ENCODE peak calls at places on chromosomes 11 and 22, in six cellular contexts. One of them, this sample, is unnamed. For H3K27me3 and H3K4me1, the result is how much of the 10 kb centered on the place peaks cover.

GRCh38 chr11:62805044-62805892 is at the start of gene NXF1:
- DNase-seq in aorta: peak
- DNase-seq in GM12878: peak
- DNase-seq in HCT116: peak
- DNase-seq in spleen: peak
- DNase-seq in ovary: peak
- DNase-seq in this sample: peak

GRCh38 chr22:30873086-30873650 is 95.4 kb downstream of the MORC2 start:
- DNase-seq in aorta: peak
- DNase-seq in GM12878: no peak
- DNase-seq in HCT116: no peak
- DNase-seq in spleen: peak
- DNase-seq in ovary: peak
- DNase-seq in this sample: no peak

GRCh38 chr11:34126959-34127848 is 21.8 kb downstream of the NAT10 start:
- DNase-seq in aorta: no peak
- DNase-seq in GM12878: no peak
- DNase-seq in HCT116: no peak
- DNase-seq in spleen: no peak
- DNase-seq in ovary: no peak
- DNase-seq in this sample: no peak

GRCh38 chr11:107751082-107751481 is 39.2 kb upstream of the SLN start:
- DNase-seq in aorta: no peak
- DNase-seq in GM12878: no peak
- DNase-seq in HCT116: no peak
- DNase-seq in spleen: no peak
- DNase-seq in ovary: no peak
- DNase-seq in this sample: no peak

GRCh38 chr11:114152162-114152561 is 92.7 kb downstream of the ZBTB16 start:
- DNase-seq in aorta: no peak
- DNase-seq in GM12878: no peak
- DNase-seq in HCT116: no peak
- DNase-seq in spleen: no peak
- DNase-seq in ovary: no peak
- DNase-seq in this sample: no peak

GRCh38 chr22:29030016-29030617 is 31.5 kb downstream of the C22orf31 start:
- DNase-seq in aorta: no peak
- DNase-seq in GM12878: no peak
- DNase-seq in HCT116: peak
- DNase-seq in spleen: no peak
- DNase-seq in ovary: no peak
- DNase-seq in this sample: no peak

GRCh38 chr11:33997473-33998347 is 53.8 kb upstream of the CAPRIN1 start:
- DNase-seq in aorta: no peak
- DNase-seq in GM12878: no peak
- DNase-seq in HCT116: no peak
- DNase-seq in spleen: no peak
- DNase-seq in ovary: no peak
- DNase-seq in this sample: no peak

GRCh38 chr22:31142285-31142684 is 2.0 kb upstream of the PLA2G3 start:
- DNase-seq in aorta: peak
- DNase-seq in GM12878: no peak
- DNase-seq in HCT116: no peak
- DNase-seq in spleen: no peak
- DNase-seq in ovary: no peak
- DNase-seq in this sample: no peak

GRCh38 chr22:23467721-23468294 is 112.3 kb downstream of the IGLL1 start:
- DNase-seq in aorta: no peak
- DNase-seq in GM12878: no peak
- DNase-seq in HCT116: no peak
- DNase-seq in spleen: no peak
- DNase-seq in ovary: no peak
- DNase-seq in this sample: no peak

GRCh38 chr11:92131289-92131890 is 93.2 kb upstream of the FAT3 start:
- DNase-seq in aorta: no peak
- DNase-seq in GM12878: no peak
- DNase-seq in HCT116: no peak
- DNase-seq in spleen: no peak
- DNase-seq in ovary: no peak
- DNase-seq in this sample: no peak

GRCh38 chr11:35525501-35526175 is at the start of gene PAMR1:
- DNase-seq in aorta: peak
- DNase-seq in GM12878: no peak
- DNase-seq in HCT116: no peak
- DNase-seq in spleen: peak
- DNase-seq in ovary: no peak
- DNase-seq in this sample: no peak

GRCh38 chr11:129611661-129612566 is 203.7 kb upstream of the TMEM45B start:
- DNase-seq in aorta: no peak
- DNase-seq in GM12878: no peak
- DNase-seq in HCT116: no peak
- DNase-seq in spleen: no peak
- DNase-seq in ovary: no peak
- DNase-seq in this sample: no peak

GRCh38 chr11:114622858-114623257 is 27.3 kb upstream of the NXPE4 start:
- DNase-seq in aorta: no peak
- DNase-seq in GM12878: no peak
- DNase-seq in HCT116: no peak
- DNase-seq in spleen: no peak
- DNase-seq in ovary: no peak
- DNase-seq in this sample: no peak

GRCh38 chr22:30733081-30733680 is 38.5 kb downstream of the OSBP2 start:
- DNase-seq in aorta: peak
- DNase-seq in GM12878: no peak
- DNase-seq in HCT116: no peak
- DNase-seq in spleen: no peak
- DNase-seq in ovary: no peak
- DNase-seq in this sample: no peak

GRCh38 chr11:60504219-60504618 is 11.0 kb upstream of the MS4A13 start:
- DNase-seq in aorta: no peak
- DNase-seq in GM12878: peak
- DNase-seq in HCT116: no peak
- DNase-seq in spleen: no peak
- DNase-seq in ovary: no peak
- DNase-seq in this sample: no peak

GRCh38 chr22:50526849-50527801 is 1.7 kb upstream of the SCO2 start:
- DNase-seq in aorta: no peak
- DNase-seq in GM12878: no peak
- DNase-seq in HCT116: no peak
- DNase-seq in spleen: peak
- DNase-seq in ovary: no peak
- DNase-seq in this sample: no peak

GRCh38 chr22:39013923-39014722 is at the start of gene APOBEC3C:
- DNase-seq in aorta: peak
- DNase-seq in GM12878: peak
- DNase-seq in HCT116: peak
- DNase-seq in spleen: peak
- DNase-seq in ovary: peak
- DNase-seq in this sample: peak

GRCh38 chr22:17331690-17332089 is 37.6 kb upstream of the CECR2 start:
- DNase-seq in aorta: no peak
- DNase-seq in GM12878: no peak
- DNase-seq in HCT116: no peak
- DNase-seq in spleen: no peak
- DNase-seq in ovary: no peak
- DNase-seq in this sample: no peak

GRCh38 chr11:69454018-69454417 is 27.4 kb upstream of the LINC01488 start:
- DNase-seq in aorta: no peak
- DNase-seq in GM12878: no peak
- DNase-seq in HCT116: no peak
- DNase-seq in spleen: no peak
- DNase-seq in ovary: no peak
- DNase-seq in this sample: no peak

GRCh38 chr22:29351891-29352290 is 36.4 kb upstream of the RASL10A start:
- DNase-seq in aorta: no peak
- DNase-seq in GM12878: no peak
- DNase-seq in HCT116: no peak
- DNase-seq in spleen: peak
- DNase-seq in ovary: no peak
- DNase-seq in this sample: no peak

GRCh38 chr11:72671144-72672099 is 2.8 kb downstream of the PDE2A start:
- DNase-seq in aorta: no peak
- DNase-seq in GM12878: no peak
- DNase-seq in HCT116: no peak
- DNase-seq in spleen: no peak
- DNase-seq in ovary: no peak
- DNase-seq in this sample: no peak
- H3K27me3 ChIP-seq in aorta: under half
- H3K27me3 ChIP-seq in GM12878: under half
- H3K27me3 ChIP-seq in HCT116: under half
- H3K27me3 ChIP-seq in spleen: half or more
- H3K27me3 ChIP-seq in ovary: under half
- H3K27me3 ChIP-seq in this sample: half or more

DNA sequence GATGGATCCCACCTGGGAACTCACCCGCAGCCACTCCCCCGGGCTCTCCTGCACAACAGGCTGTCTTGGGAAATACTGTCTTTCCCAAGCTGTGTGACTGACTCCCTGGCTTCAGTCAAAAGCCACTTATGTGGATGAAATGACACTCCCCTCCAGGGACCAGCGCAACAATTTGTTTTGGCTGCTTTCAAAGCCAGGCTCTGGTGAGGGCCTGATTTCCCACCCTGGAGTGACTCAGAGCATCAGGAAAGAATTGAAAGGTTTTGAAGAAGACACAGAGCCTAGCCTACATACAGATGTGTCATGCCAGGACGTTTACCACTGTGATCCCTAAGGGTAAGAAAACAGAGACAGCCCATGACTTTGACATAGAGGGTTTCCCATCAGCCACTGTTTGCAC is 550.5 kb downstream of the MIAT start:
- DNase-seq in aorta: no peak
- DNase-seq in GM12878: no peak
- DNase-seq in HCT116: no peak
- DNase-seq in spleen: no peak
- DNase-seq in ovary: no peak
- DNase-seq in this sample: no peak
- H3K4me1 ChIP-seq in aorta: under half
- H3K4me1 ChIP-seq in GM12878: under half
- H3K4me1 ChIP-seq in HCT116: under half
- H3K4me1 ChIP-seq in spleen: under half
- H3K4me1 ChIP-seq in ovary: under half
- H3K4me1 ChIP-seq in this sample: under half

DNA sequence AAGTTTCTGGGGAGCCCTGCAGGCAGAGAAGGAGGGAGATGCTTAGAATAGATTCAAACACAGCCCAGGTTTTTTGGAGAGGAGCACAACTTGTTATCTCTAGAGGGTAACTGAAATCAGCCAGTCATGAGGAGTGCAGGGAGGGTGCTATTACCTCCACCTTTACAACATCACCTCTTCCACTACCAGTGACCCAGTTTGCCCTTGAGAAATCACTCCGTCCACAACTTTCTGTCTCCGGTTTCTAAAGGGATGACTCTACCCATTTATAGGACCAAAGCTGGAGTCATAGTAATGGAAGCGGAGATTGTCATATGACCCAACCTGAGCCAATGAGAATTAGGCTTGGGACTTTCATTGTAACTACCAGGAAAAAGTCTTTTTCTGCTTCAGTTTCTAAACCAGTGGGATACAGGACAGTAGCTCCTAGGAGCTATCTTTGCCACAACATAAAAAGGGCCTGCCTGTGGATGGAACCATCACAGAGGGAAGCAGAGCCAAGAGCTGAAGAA is 131.2 kb upstream of the SERPIND1 start:
- DNase-seq in aorta: no peak
- DNase-seq in GM12878: no peak
- DNase-seq in HCT116: no peak
- DNase-seq in spleen: no peak
- DNase-seq in ovary: no peak
- DNase-seq in this sample: no peak
- H3K27me3 ChIP-seq in aorta: under half
- H3K27me3 ChIP-seq in GM12878: under half
- H3K27me3 ChIP-seq in HCT116: under half
- H3K27me3 ChIP-seq in spleen: under half
- H3K27me3 ChIP-seq in ovary: under half
- H3K27me3 ChIP-seq in this sample: under half

DNA sequence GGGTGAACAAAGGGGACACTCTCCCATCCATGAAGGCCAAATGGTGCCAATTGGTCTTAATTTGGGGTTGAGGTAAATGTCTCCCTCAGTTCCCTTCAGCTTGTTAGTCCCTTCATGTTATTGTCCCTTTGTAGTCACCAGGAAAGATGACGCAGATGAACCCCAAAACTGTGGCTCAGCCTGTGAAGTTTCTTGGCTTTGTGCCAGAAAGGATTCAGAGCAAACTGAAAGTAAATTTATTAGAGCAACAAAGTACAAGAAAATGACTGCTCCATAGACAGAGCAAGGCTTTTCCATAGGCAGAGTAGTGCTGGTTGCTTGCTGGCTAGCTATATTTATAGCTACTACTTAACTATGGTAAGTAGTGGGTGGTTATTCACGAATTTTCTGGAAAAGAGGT is 16.7 kb downstream of the OR4C3 start:
- DNase-seq in aorta: no peak
- DNase-seq in GM12878: no peak
- DNase-seq in HCT116: no peak
- DNase-seq in spleen: no peak
- DNase-seq in ovary: no peak
- DNase-seq in this sample: no peak
- H3K4me1 ChIP-seq in aorta: under half
- H3K4me1 ChIP-seq in GM12878: under half
- H3K4me1 ChIP-seq in HCT116: under half
- H3K4me1 ChIP-seq in spleen: under half
- H3K4me1 ChIP-seq in ovary: under half
- H3K4me1 ChIP-seq in this sample: under half

DNA sequence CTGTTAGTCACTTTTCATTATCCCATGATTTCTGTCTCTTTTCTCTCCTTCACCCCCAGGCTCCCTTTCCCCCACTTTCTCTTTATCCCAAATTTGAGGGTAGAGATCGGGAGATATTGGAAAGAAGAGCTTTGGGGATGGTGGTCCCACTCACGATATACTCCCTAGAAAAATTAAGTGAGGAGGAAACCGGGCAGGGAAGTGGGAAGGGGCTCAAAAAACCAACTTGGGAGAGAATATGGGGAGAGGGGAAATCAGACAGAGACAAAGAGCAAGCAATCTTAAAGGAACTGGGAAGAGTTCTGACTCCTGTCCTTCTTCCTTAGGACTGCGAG is 939 bp upstream of the DCHS1 start:
- DNase-seq in aorta: no peak
- DNase-seq in GM12878: no peak
- DNase-seq in HCT116: no peak
- DNase-seq in spleen: no peak
- DNase-seq in ovary: no peak
- DNase-seq in this sample: no peak
- H3K27me3 ChIP-seq in aorta: under half
- H3K27me3 ChIP-seq in GM12878: under half
- H3K27me3 ChIP-seq in HCT116: under half
- H3K27me3 ChIP-seq in spleen: under half
- H3K27me3 ChIP-seq in ovary: under half
- H3K27me3 ChIP-seq in this sample: under half

GRCh38 chr11:116925050-116925449 is 87.6 kb upstream of the APOA1 start:
- DNase-seq in aorta: no peak
- DNase-seq in GM12878: no peak
- DNase-seq in HCT116: no peak
- DNase-seq in spleen: peak
- DNase-seq in ovary: no peak
- DNase-seq in this sample: no peak
- H3K4me1 ChIP-seq in aorta: under half
- H3K4me1 ChIP-seq in GM12878: half or more
- H3K4me1 ChIP-seq in HCT116: under half
- H3K4me1 ChIP-seq in spleen: half or more
- H3K4me1 ChIP-seq in ovary: under half
- H3K4me1 ChIP-seq in this sample: under half